ENCODE peak calls at places on chromosomes 6 and 20, in eight cellular contexts. One of them, this sample, is unnamed.

GRCh38 chr6:135053433-135053832 is 1.2 kb downstream of the HBS1L start:
- DNase-seq in B cell: no peak
- DNase-seq in cardiac fibroblast: no peak
- DNase-seq in right lobe of liver: no peak
- DNase-seq in lower lobe of right lung: no peak
- DNase-seq in upper lobe of left lung: no peak
- DNase-seq in H9: no peak
- DNase-seq in upper lobe of right lung: no peak
- DNase-seq in this sample: no peak

GRCh38 chr6:93272201-93272600 is 147.2 kb downstream of the EPHA7 start:
- DNase-seq in B cell: no peak
- DNase-seq in upper lobe of left lung: no peak
- DNase-seq in cardiac fibroblast: no peak
- DNase-seq in lower lobe of right lung: no peak
- DNase-seq in upper lobe of right lung: no peak
- DNase-seq in H9: no peak
- DNase-seq in right lobe of liver: no peak
- DNase-seq in this sample: no peak

GRCh38 chr6:35048631-35049083 is 92.5 kb downstream of the TCP11 start:
- DNase-seq in right lobe of liver: no peak
- DNase-seq in B cell: no peak
- DNase-seq in upper lobe of right lung: no peak
- DNase-seq in lower lobe of right lung: no peak
- DNase-seq in cardiac fibroblast: peak
- DNase-seq in H9: peak
- DNase-seq in upper lobe of left lung: no peak
- DNase-seq in this sample: no peak

GRCh38 chr20:23399568-23400241 is 21.6 kb downstream of the NAPB start:
- DNase-seq in H9: no peak
- DNase-seq in right lobe of liver: no peak
- DNase-seq in cardiac fibroblast: peak
- DNase-seq in upper lobe of right lung: no peak
- DNase-seq in upper lobe of left lung: no peak
- DNase-seq in B cell: no peak
- DNase-seq in lower lobe of right lung: no peak
- DNase-seq in this sample: no peak

GRCh38 chr6:16676978-16677377 is 84.3 kb downstream of the ATXN1 start:
- DNase-seq in H9: no peak
- DNase-seq in upper lobe of left lung: no peak
- DNase-seq in B cell: no peak
- DNase-seq in cardiac fibroblast: peak
- DNase-seq in right lobe of liver: no peak
- DNase-seq in upper lobe of right lung: no peak
- DNase-seq in lower lobe of right lung: no peak
- DNase-seq in this sample: no peak

GRCh38 chr6:41615311-41615710 is 23.0 kb upstream of the MDFI start:
- DNase-seq in upper lobe of right lung: no peak
- DNase-seq in B cell: no peak
- DNase-seq in lower lobe of right lung: no peak
- DNase-seq in cardiac fibroblast: no peak
- DNase-seq in upper lobe of left lung: no peak
- DNase-seq in right lobe of liver: no peak
- DNase-seq in H9: no peak
- DNase-seq in this sample: no peak

GRCh38 chr6:22146581-22147468 is 150.0 kb downstream of the PRL start:
- DNase-seq in B cell: no peak
- DNase-seq in lower lobe of right lung: peak
- DNase-seq in right lobe of liver: peak
- DNase-seq in cardiac fibroblast: no peak
- DNase-seq in upper lobe of right lung: no peak
- DNase-seq in upper lobe of left lung: peak
- DNase-seq in H9: no peak
- DNase-seq in this sample: no peak

GRCh38 chr6:11381801-11382513 is 149.5 kb upstream of the NEDD9 start:
- DNase-seq in upper lobe of right lung: peak
- DNase-seq in H9: no peak
- DNase-seq in cardiac fibroblast: no peak
- DNase-seq in lower lobe of right lung: peak
- DNase-seq in upper lobe of left lung: no peak
- DNase-seq in right lobe of liver: no peak
- DNase-seq in B cell: peak
- DNase-seq in this sample: no peak

GRCh38 chr6:144500886-144501285 is 215.8 kb downstream of the UTRN start:
- DNase-seq in right lobe of liver: no peak
- DNase-seq in upper lobe of left lung: no peak
- DNase-seq in cardiac fibroblast: peak
- DNase-seq in B cell: no peak
- DNase-seq in upper lobe of right lung: no peak
- DNase-seq in H9: no peak
- DNase-seq in lower lobe of right lung: no peak
- DNase-seq in this sample: no peak

GRCh38 chr20:31603822-31604566 is 1.1 kb upstream of the ID1 start:
- DNase-seq in right lobe of liver: peak
- DNase-seq in H9: peak
- DNase-seq in B cell: peak
- DNase-seq in lower lobe of right lung: peak
- DNase-seq in upper lobe of left lung: peak
- DNase-seq in cardiac fibroblast: peak
- DNase-seq in upper lobe of right lung: peak
- DNase-seq in this sample: peak

GRCh38 chr6:168163096-168163731 is 84.2 kb upstream of the FRMD1 start:
- DNase-seq in right lobe of liver: peak
- DNase-seq in upper lobe of right lung: no peak
- DNase-seq in upper lobe of left lung: no peak
- DNase-seq in cardiac fibroblast: no peak
- DNase-seq in lower lobe of right lung: no peak
- DNase-seq in H9: peak
- DNase-seq in B cell: no peak
- DNase-seq in this sample: no peak

GRCh38 chr6:163126741-163127140 is 287.8 kb upstream of the QKI start:
- DNase-seq in upper lobe of right lung: no peak
- DNase-seq in cardiac fibroblast: no peak
- DNase-seq in right lobe of liver: no peak
- DNase-seq in upper lobe of left lung: no peak
- DNase-seq in lower lobe of right lung: no peak
- DNase-seq in H9: no peak
- DNase-seq in B cell: no peak
- DNase-seq in this sample: no peak

GRCh38 chr6:108071736-108072276 is 2.7 kb downstream of the OSTM1 start:
- DNase-seq in B cell: no peak
- DNase-seq in right lobe of liver: no peak
- DNase-seq in upper lobe of left lung: no peak
- DNase-seq in upper lobe of right lung: no peak
- DNase-seq in lower lobe of right lung: no peak
- DNase-seq in H9: peak
- DNase-seq in cardiac fibroblast: no peak
- DNase-seq in this sample: no peak

GRCh38 chr6:158488065-158488464 is 71.8 kb upstream of the TMEM181 start:
- DNase-seq in lower lobe of right lung: no peak
- DNase-seq in H9: no peak
- DNase-seq in right lobe of liver: no peak
- DNase-seq in upper lobe of left lung: no peak
- DNase-seq in cardiac fibroblast: peak
- DNase-seq in B cell: no peak
- DNase-seq in upper lobe of right lung: no peak
- DNase-seq in this sample: no peak

DNA sequence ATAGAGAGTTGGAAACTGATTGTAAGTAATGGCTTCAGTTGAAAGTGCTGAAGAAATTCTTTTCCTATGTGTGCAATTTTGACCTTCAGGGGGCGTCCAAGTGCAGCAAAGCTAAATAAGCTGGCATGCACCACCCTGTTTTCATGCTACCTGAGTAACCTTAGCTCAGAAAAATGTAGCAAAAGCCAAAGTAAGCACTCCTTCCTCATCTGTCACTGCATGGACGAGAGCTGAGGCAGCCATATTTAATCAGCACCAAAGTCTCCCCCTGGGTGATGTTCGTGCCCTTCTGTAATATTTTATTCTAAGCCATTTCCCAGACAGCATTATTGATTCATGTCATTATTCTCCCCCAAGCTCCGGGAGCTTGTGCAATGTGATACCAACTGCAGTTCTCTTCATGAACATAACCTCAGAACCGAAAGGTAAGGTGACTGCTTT is 123.1 kb downstream of the RPS12 start:
- DNase-seq in H9: peak
- DNase-seq in lower lobe of right lung: no peak
- DNase-seq in upper lobe of left lung: no peak
- DNase-seq in right lobe of liver: no peak
- DNase-seq in upper lobe of right lung: no peak
- DNase-seq in cardiac fibroblast: peak
- DNase-seq in B cell: no peak
- DNase-seq in this sample: peak
- TF ChIP-seq CTCF in H9: peak
- TF ChIP-seq CTCF in lower lobe of right lung: peak
- TF ChIP-seq CTCF in upper lobe of left lung: no peak
- TF ChIP-seq CTCF in right lobe of liver: peak
- TF ChIP-seq CTCF in upper lobe of right lung: peak
- TF ChIP-seq CTCF in cardiac fibroblast: peak
- TF ChIP-seq CTCF in B cell: peak
- TF ChIP-seq CTCF in this sample: peak

GRCh38 chr20:7622399-7622961 is 317.8 kb downstream of the HAO1 start:
- DNase-seq in upper lobe of left lung: peak
- DNase-seq in upper lobe of right lung: no peak
- DNase-seq in lower lobe of right lung: no peak
- DNase-seq in right lobe of liver: no peak
- DNase-seq in H9: no peak
- DNase-seq in cardiac fibroblast: no peak
- DNase-seq in B cell: no peak
- DNase-seq in this sample: no peak
- TF ChIP-seq CTCF in upper lobe of left lung: no peak
- TF ChIP-seq CTCF in upper lobe of right lung: no peak
- TF ChIP-seq CTCF in lower lobe of right lung: no peak
- TF ChIP-seq CTCF in right lobe of liver: no peak
- TF ChIP-seq CTCF in H9: no peak
- TF ChIP-seq CTCF in cardiac fibroblast: no peak
- TF ChIP-seq CTCF in B cell: no peak
- TF ChIP-seq CTCF in this sample: no peak

GRCh38 chr20:2402271-2402980 is 21.7 kb downstream of the TGM6 start:
- DNase-seq in right lobe of liver: no peak
- DNase-seq in upper lobe of left lung: no peak
- DNase-seq in B cell: no peak
- DNase-seq in upper lobe of right lung: no peak
- DNase-seq in cardiac fibroblast: peak
- DNase-seq in H9: no peak
- DNase-seq in lower lobe of right lung: no peak
- DNase-seq in this sample: no peak
- TF ChIP-seq CTCF in right lobe of liver: peak
- TF ChIP-seq CTCF in upper lobe of left lung: no peak
- TF ChIP-seq CTCF in B cell: peak
- TF ChIP-seq CTCF in upper lobe of right lung: no peak
- TF ChIP-seq CTCF in cardiac fibroblast: peak
- TF ChIP-seq CTCF in H9: peak
- TF ChIP-seq CTCF in lower lobe of right lung: no peak
- TF ChIP-seq CTCF in this sample: peak

GRCh38 chr20:51710503-51710902 is 57.7 kb downstream of the ATP9A start:
- DNase-seq in right lobe of liver: no peak
- DNase-seq in lower lobe of right lung: no peak
- DNase-seq in H9: peak
- DNase-seq in cardiac fibroblast: no peak
- DNase-seq in upper lobe of left lung: no peak
- DNase-seq in upper lobe of right lung: no peak
- DNase-seq in B cell: no peak
- DNase-seq in this sample: no peak

GRCh38 chr20:51715028-51715872 is 52.9 kb downstream of the ATP9A start:
- DNase-seq in right lobe of liver: no peak
- DNase-seq in upper lobe of right lung: no peak
- DNase-seq in cardiac fibroblast: no peak
- DNase-seq in H9: no peak
- DNase-seq in lower lobe of right lung: no peak
- DNase-seq in upper lobe of left lung: no peak
- DNase-seq in B cell: no peak
- DNase-seq in this sample: no peak

GRCh38 chr20:51713213-51713598 is 55.0 kb downstream of the ATP9A start:
- DNase-seq in right lobe of liver: no peak
- DNase-seq in lower lobe of right lung: no peak
- DNase-seq in upper lobe of right lung: no peak
- DNase-seq in B cell: no peak
- DNase-seq in upper lobe of left lung: no peak
- DNase-seq in H9: no peak
- DNase-seq in cardiac fibroblast: no peak
- DNase-seq in this sample: no peak

GRCh38 chr20:51711426-51711825 is 56.8 kb downstream of the ATP9A start:
- DNase-seq in upper lobe of left lung: no peak
- DNase-seq in cardiac fibroblast: no peak
- DNase-seq in B cell: no peak
- DNase-seq in H9: no peak
- DNase-seq in upper lobe of right lung: no peak
- DNase-seq in right lobe of liver: no peak
- DNase-seq in lower lobe of right lung: no peak
- DNase-seq in this sample: no peak

DNA sequence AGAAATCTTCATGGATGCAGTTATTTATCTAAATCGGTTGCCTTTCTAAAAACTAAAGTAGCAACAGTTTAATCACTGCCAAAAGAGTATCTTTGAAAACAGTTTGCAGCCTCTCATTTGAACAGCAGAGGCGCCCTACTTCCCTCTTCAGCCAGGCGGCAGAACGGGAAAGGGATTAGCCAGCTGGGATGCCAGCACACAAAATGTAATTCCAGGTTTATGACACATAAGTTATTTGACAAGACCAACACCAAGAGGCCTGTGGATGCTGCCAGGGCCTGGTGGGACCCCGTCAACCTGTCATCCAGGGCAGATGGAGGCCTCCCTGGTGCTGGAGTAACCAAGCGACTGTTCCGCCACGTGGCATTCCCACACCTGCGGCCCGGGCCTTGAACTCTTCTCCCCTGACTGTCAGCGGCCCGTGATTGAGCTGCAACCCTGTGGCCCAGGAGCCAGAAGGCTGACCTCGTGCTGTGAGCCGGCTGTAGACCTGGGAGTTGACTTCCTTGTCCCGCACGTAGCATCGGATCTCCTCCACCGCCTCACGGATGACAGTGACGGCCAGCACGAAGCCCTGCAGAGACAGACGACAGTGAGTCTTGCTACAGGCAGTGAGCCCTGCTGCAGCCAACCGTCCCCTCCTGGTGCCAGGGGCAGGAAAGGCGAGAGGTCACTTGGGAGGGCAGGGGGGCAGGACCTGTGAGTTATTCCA is 55.5 kb downstream of the ATP9A start:
- DNase-seq in B cell: no peak
- DNase-seq in cardiac fibroblast: peak
- DNase-seq in upper lobe of right lung: no peak
- DNase-seq in right lobe of liver: no peak
- DNase-seq in H9: peak
- DNase-seq in lower lobe of right lung: no peak
- DNase-seq in upper lobe of left lung: peak
- DNase-seq in this sample: no peak
- TF ChIP-seq CTCF in B cell: no peak
- TF ChIP-seq CTCF in cardiac fibroblast: peak
- TF ChIP-seq CTCF in upper lobe of right lung: no peak
- TF ChIP-seq CTCF in right lobe of liver: peak
- TF ChIP-seq CTCF in H9: peak
- TF ChIP-seq CTCF in lower lobe of right lung: no peak
- TF ChIP-seq CTCF in upper lobe of left lung: no peak
- TF ChIP-seq CTCF in this sample: peak